ENCODE peak calls at places on chromosomes 6 and 20, in seven cellular contexts. M, W, A, X, O, Z and V are unnamed samples.

GRCh38 chr20:39282619-39283092 is 320.5 kb downstream of the DHX35 start:
- DNase-seq in M (no peak), W (no peak), A (peak), X (no peak), O (no peak), Z (no peak), V (no peak)

GRCh38 chr6:22888147-22888831 is 318.9 kb downstream of the HDGFL1 start:
- DNase-seq in M (no peak), W (no peak), A (no peak), X (peak), O (no peak), Z (no peak), V (no peak)

GRCh38 chr6:70108230-70108629 is 194.7 kb downstream of the COL9A1 start:
- DNase-seq in M (no peak), W (no peak), A (peak), X (no peak), O (no peak), Z (peak), V (no peak)

GRCh38 chr20:63941282-63942060 is 14.7 kb downstream of the UCKL1 start:
- DNase-seq in M (no peak), W (peak), A (no peak), X (no peak), O (peak), Z (no peak), V (no peak)

GRCh38 chr6:128757961-128758360 is 125.0 kb upstream of the LAMA2 start:
- DNase-seq in M (no peak), W (no peak), A (no peak), X (no peak), O (no peak), Z (no peak), V (no peak)

GRCh38 chr20:47982574-47983360 is 197.5 kb upstream of the SULF2 start:
- DNase-seq in M (no peak), W (no peak), A (no peak), X (no peak), O (no peak), Z (no peak), V (no peak)

GRCh38 chr20:49666906-49667305 is 46.8 kb downstream of the B4GALT5 start:
- DNase-seq in M (no peak), W (no peak), A (no peak), X (no peak), O (no peak), Z (no peak), V (no peak)

GRCh38 chr20:20092852-20093251 is 40.5 kb downstream of the CFAP61 start:
- DNase-seq in M (no peak), W (no peak), A (no peak), X (no peak), O (no peak), Z (no peak), V (no peak)

GRCh38 chr20:48489046-48489463 is 338.7 kb downstream of the PREX1 start:
- DNase-seq in M (no peak), W (no peak), A (no peak), X (no peak), O (no peak), Z (no peak), V (no peak)

GRCh38 chr6:87504440-87504839 is 31.7 kb downstream of the SLC35A1 start:
- DNase-seq in M (no peak), W (no peak), A (no peak), X (no peak), O (no peak), Z (peak), V (no peak)

GRCh38 chr20:24961384-24962181 is 12.5 kb downstream of the CST7 start:
- DNase-seq in M (no peak), W (no peak), A (no peak), X (no peak), O (no peak), Z (no peak), V (no peak)

GRCh38 chr6:160221423-160221822 is 37.2 kb downstream of the SLC22A2 start:
- DNase-seq in M (no peak), W (no peak), A (peak), X (no peak), O (no peak), Z (no peak), V (no peak)

GRCh38 chr6:132931937-132932336 is 117.6 kb downstream of the RPS12 start:
- DNase-seq in M (no peak), W (no peak), A (no peak), X (no peak), O (no peak), Z (peak), V (no peak)

GRCh38 chr6:35297541-35298481 is at the start of gene DEF6:
- DNase-seq in M (peak), W (peak), A (peak), X (peak), O (peak), Z (peak), V (no peak)

GRCh38 chr20:51339721-51340450 is 202.6 kb downstream of the NFATC2 start:
- DNase-seq in M (no peak), W (no peak), A (no peak), X (no peak), O (no peak), Z (no peak), V (no peak)

GRCh38 chr20:63366658-63367360 is 5.7 kb upstream of the CHRNA4 start:
- DNase-seq in M (no peak), W (no peak), A (peak), X (no peak), O (no peak), Z (no peak), V (no peak)

GRCh38 chr6:84847349-84848160 is 83.2 kb upstream of the TBX18 start:
- DNase-seq in M (no peak), W (no peak), A (no peak), X (no peak), O (no peak), Z (no peak), V (no peak)

GRCh38 chr6:47521966-47522365 is 44.4 kb downstream of the CD2AP start:
- DNase-seq in M (no peak), W (no peak), A (no peak), X (no peak), O (no peak), Z (no peak), V (no peak)

GRCh38 chr20:24007073-24007595 is 18.6 kb upstream of the GGTLC1 start:
- DNase-seq in M (no peak), W (no peak), A (no peak), X (no peak), O (no peak), Z (no peak), V (no peak)

GRCh38 chr6:74096329-74096728 is 400.3 kb downstream of the CD109 start:
- DNase-seq in M (no peak), W (no peak), A (no peak), X (no peak), O (no peak), Z (no peak), V (no peak)

GRCh38 chr6:16809753-16810358 is 48.6 kb upstream of the ATXN1 start:
- DNase-seq in M (no peak), W (no peak), A (no peak), X (no peak), O (no peak), Z (no peak), V (no peak)

GRCh38 chr6:146389740-146390139 is 153.9 kb upstream of the RAB32 start:
- DNase-seq in M (no peak), W (no peak), A (no peak), X (no peak), O (no peak), Z (no peak), V (no peak)

GRCh38 chr6:105398859-105399258 is 4.0 kb downstream of the PREP start:
- DNase-seq in M (no peak), W (no peak), A (no peak), X (no peak), O (no peak), Z (no peak), V (no peak)

GRCh38 chr6:168415993-168416530 is 24.9 kb upstream of the SMOC2 start:
- DNase-seq in M (no peak), W (no peak), A (no peak), X (no peak), O (no peak), Z (no peak), V (no peak)

GRCh38 chr6:93079061-93079460 is 340.3 kb downstream of the EPHA7 start:
- DNase-seq in M (no peak), W (no peak), A (no peak), X (no peak), O (no peak), Z (no peak), V (no peak)